ENCODE peak calls at places on chromosome 18, in ten cellular contexts. One of them, this sample, is unnamed.
A peak's percentile ranks its signal among the peaks of the same experiment; 100 is the strongest.

GRCh38 chr18:35661483-35662146 is 80.1 kb downstream of the GALNT1 start:
- DNase-seq in stomach: no peak
- DNase-seq in body of pancreas: no peak
- DNase-seq in naive thymus-derived CD4-positive, alpha-beta T cell: no peak
- DNase-seq in pancreas: no peak
- DNase-seq in CD4-positive, alpha-beta memory T cell: no peak
- DNase-seq in CD4-positive, CD25-positive, alpha-beta regulatory T cell: peak; percentile 2
- DNase-seq in SK-N-SH: peak; percentile 8
- DNase-seq in Karpas-422: peak; percentile 55
- DNase-seq in IMR-90: no peak
- DNase-seq in this sample: no peak

GRCh38 chr18:13451661-13452447 is 233.3 kb downstream of the LDLRAD4 start:
- DNase-seq in CD4-positive, alpha-beta memory T cell: no peak
- DNase-seq in Karpas-422: no peak
- DNase-seq in pancreas: no peak
- DNase-seq in stomach: peak; percentile 21
- DNase-seq in body of pancreas: no peak
- DNase-seq in CD4-positive, CD25-positive, alpha-beta regulatory T cell: no peak
- DNase-seq in SK-N-SH: no peak
- DNase-seq in naive thymus-derived CD4-positive, alpha-beta T cell: no peak
- DNase-seq in IMR-90: no peak
- DNase-seq in this sample: no peak

GRCh38 chr18:74880706-74881289 is 283.1 kb downstream of the ZNF407 start:
- DNase-seq in stomach: no peak
- DNase-seq in IMR-90: no peak
- DNase-seq in CD4-positive, alpha-beta memory T cell: no peak
- DNase-seq in CD4-positive, CD25-positive, alpha-beta regulatory T cell: no peak
- DNase-seq in pancreas: no peak
- DNase-seq in body of pancreas: no peak
- DNase-seq in Karpas-422: no peak
- DNase-seq in SK-N-SH: peak; percentile 36
- DNase-seq in naive thymus-derived CD4-positive, alpha-beta T cell: no peak
- DNase-seq in this sample: no peak

GRCh38 chr18:12571617-12572016 is 86.3 kb downstream of the SPIRE1 start:
- DNase-seq in stomach: no peak
- DNase-seq in SK-N-SH: no peak
- DNase-seq in CD4-positive, alpha-beta memory T cell: no peak
- DNase-seq in body of pancreas: no peak
- DNase-seq in IMR-90: no peak
- DNase-seq in CD4-positive, CD25-positive, alpha-beta regulatory T cell: no peak
- DNase-seq in naive thymus-derived CD4-positive, alpha-beta T cell: no peak
- DNase-seq in Karpas-422: no peak
- DNase-seq in pancreas: no peak
- DNase-seq in this sample: no peak

GRCh38 chr18:26493021-26493420 is 55.3 kb downstream of the KCTD1 start:
- DNase-seq in IMR-90: peak; percentile 23
- DNase-seq in SK-N-SH: no peak
- DNase-seq in naive thymus-derived CD4-positive, alpha-beta T cell: no peak
- DNase-seq in CD4-positive, alpha-beta memory T cell: no peak
- DNase-seq in CD4-positive, CD25-positive, alpha-beta regulatory T cell: no peak
- DNase-seq in pancreas: no peak
- DNase-seq in stomach: no peak
- DNase-seq in Karpas-422: no peak
- DNase-seq in body of pancreas: no peak
- DNase-seq in this sample: no peak

GRCh38 chr18:13275075-13275474 is 56.5 kb downstream of the LDLRAD4 start:
- DNase-seq in Karpas-422: no peak
- DNase-seq in naive thymus-derived CD4-positive, alpha-beta T cell: no peak
- DNase-seq in stomach: no peak
- DNase-seq in pancreas: no peak
- DNase-seq in SK-N-SH: no peak
- DNase-seq in body of pancreas: no peak
- DNase-seq in CD4-positive, alpha-beta memory T cell: no peak
- DNase-seq in IMR-90: no peak
- DNase-seq in CD4-positive, CD25-positive, alpha-beta regulatory T cell: no peak
- DNase-seq in this sample: no peak

GRCh38 chr18:62245177-62245576 is 58.1 kb downstream of the RELCH start:
- DNase-seq in CD4-positive, alpha-beta memory T cell: no peak
- DNase-seq in stomach: no peak
- DNase-seq in SK-N-SH: no peak
- DNase-seq in body of pancreas: no peak
- DNase-seq in Karpas-422: no peak
- DNase-seq in CD4-positive, CD25-positive, alpha-beta regulatory T cell: no peak
- DNase-seq in IMR-90: no peak
- DNase-seq in naive thymus-derived CD4-positive, alpha-beta T cell: no peak
- DNase-seq in pancreas: no peak
- DNase-seq in this sample: no peak

GRCh38 chr18:34401775-34402174 is 177.1 kb upstream of the NOL4 start:
- DNase-seq in naive thymus-derived CD4-positive, alpha-beta T cell: no peak
- DNase-seq in body of pancreas: no peak
- DNase-seq in stomach: no peak
- DNase-seq in CD4-positive, CD25-positive, alpha-beta regulatory T cell: no peak
- DNase-seq in SK-N-SH: no peak
- DNase-seq in pancreas: no peak
- DNase-seq in CD4-positive, alpha-beta memory T cell: no peak
- DNase-seq in IMR-90: no peak
- DNase-seq in Karpas-422: no peak
- DNase-seq in this sample: no peak

DNA sequence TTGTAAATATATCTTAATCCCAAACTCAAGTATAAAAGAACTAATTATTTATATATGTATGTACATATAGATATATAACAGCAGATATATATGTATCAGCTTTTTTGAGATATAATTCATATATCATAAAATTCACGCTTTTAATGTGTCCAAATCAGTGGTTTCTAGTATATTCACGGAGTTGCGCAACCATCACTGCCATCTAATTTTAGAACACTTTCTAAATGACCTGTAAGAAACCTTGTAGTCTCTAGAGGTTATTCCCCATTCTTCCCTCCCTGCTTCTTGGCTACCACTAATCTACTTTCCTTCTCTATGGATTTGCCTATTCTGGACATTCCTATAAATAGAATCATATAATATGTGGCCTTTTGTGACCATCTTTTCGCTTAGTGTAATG is 163.5 kb upstream of the TCF4 start:
- DNase-seq in CD4-positive, alpha-beta memory T cell: no peak
- DNase-seq in CD4-positive, CD25-positive, alpha-beta regulatory T cell: no peak
- DNase-seq in body of pancreas: no peak
- DNase-seq in Karpas-422: no peak
- DNase-seq in IMR-90: no peak
- DNase-seq in SK-N-SH: no peak
- DNase-seq in naive thymus-derived CD4-positive, alpha-beta T cell: no peak
- DNase-seq in pancreas: no peak
- DNase-seq in stomach: no peak
- DNase-seq in this sample: no peak
- H3K4me1 ChIP-seq in CD4-positive, alpha-beta memory T cell: no peaks in the 10 kb centered on the region
- H3K4me1 ChIP-seq in CD4-positive, CD25-positive, alpha-beta regulatory T cell: no peaks in the 10 kb centered on the region
- H3K4me1 ChIP-seq in body of pancreas: no peaks in the 10 kb centered on the region
- H3K4me1 ChIP-seq in Karpas-422: peaks cover 2% of the 10 kb centered on the region
- H3K4me1 ChIP-seq in IMR-90: peaks cover 3% of the 10 kb centered on the region
- H3K4me1 ChIP-seq in SK-N-SH: no peaks in the 10 kb centered on the region
- H3K4me1 ChIP-seq in naive thymus-derived CD4-positive, alpha-beta T cell: no peaks in the 10 kb centered on the region
- H3K4me1 ChIP-seq in pancreas: no peaks in the 10 kb centered on the region
- H3K4me1 ChIP-seq in stomach: no peaks in the 10 kb centered on the region
- H3K4me1 ChIP-seq in this sample: no peaks in the 10 kb centered on the region

GRCh38 chr18:32373995-32374394 is 96.7 kb downstream of the GAREM1 start:
- DNase-seq in pancreas: peak; percentile 46
- DNase-seq in naive thymus-derived CD4-positive, alpha-beta T cell: no peak
- DNase-seq in SK-N-SH: no peak
- DNase-seq in stomach: no peak
- DNase-seq in CD4-positive, CD25-positive, alpha-beta regulatory T cell: no peak
- DNase-seq in CD4-positive, alpha-beta memory T cell: no peak
- DNase-seq in IMR-90: peak; percentile 52
- DNase-seq in Karpas-422: no peak
- DNase-seq in body of pancreas: peak; percentile 65
- DNase-seq in this sample: no peak

GRCh38 chr18:32372381-32373061 is 98.2 kb downstream of the GAREM1 start:
- DNase-seq in CD4-positive, CD25-positive, alpha-beta regulatory T cell: no peak
- DNase-seq in naive thymus-derived CD4-positive, alpha-beta T cell: no peak
- DNase-seq in CD4-positive, alpha-beta memory T cell: no peak
- DNase-seq in body of pancreas: peak; percentile 84
- DNase-seq in Karpas-422: no peak
- DNase-seq in pancreas: peak; percentile 87
- DNase-seq in SK-N-SH: no peak
- DNase-seq in stomach: peak; percentile 81
- DNase-seq in IMR-90: no peak
- DNase-seq in this sample: no peak

GRCh38 chr18:32372047-32372380 is 98.7 kb downstream of the GAREM1 start:
- DNase-seq in CD4-positive, CD25-positive, alpha-beta regulatory T cell: no peak
- DNase-seq in Karpas-422: no peak
- DNase-seq in naive thymus-derived CD4-positive, alpha-beta T cell: no peak
- DNase-seq in SK-N-SH: no peak
- DNase-seq in body of pancreas: no peak
- DNase-seq in stomach: no peak
- DNase-seq in IMR-90: no peak
- DNase-seq in CD4-positive, alpha-beta memory T cell: no peak
- DNase-seq in pancreas: no peak
- DNase-seq in this sample: no peak

GRCh38 chr18:32373505-32373904 is 97.2 kb downstream of the GAREM1 start:
- DNase-seq in SK-N-SH: no peak
- DNase-seq in CD4-positive, CD25-positive, alpha-beta regulatory T cell: no peak
- DNase-seq in naive thymus-derived CD4-positive, alpha-beta T cell: no peak
- DNase-seq in Karpas-422: no peak
- DNase-seq in pancreas: no peak
- DNase-seq in stomach: no peak
- DNase-seq in body of pancreas: no peak
- DNase-seq in CD4-positive, alpha-beta memory T cell: no peak
- DNase-seq in IMR-90: no peak
- DNase-seq in this sample: no peak

DNA sequence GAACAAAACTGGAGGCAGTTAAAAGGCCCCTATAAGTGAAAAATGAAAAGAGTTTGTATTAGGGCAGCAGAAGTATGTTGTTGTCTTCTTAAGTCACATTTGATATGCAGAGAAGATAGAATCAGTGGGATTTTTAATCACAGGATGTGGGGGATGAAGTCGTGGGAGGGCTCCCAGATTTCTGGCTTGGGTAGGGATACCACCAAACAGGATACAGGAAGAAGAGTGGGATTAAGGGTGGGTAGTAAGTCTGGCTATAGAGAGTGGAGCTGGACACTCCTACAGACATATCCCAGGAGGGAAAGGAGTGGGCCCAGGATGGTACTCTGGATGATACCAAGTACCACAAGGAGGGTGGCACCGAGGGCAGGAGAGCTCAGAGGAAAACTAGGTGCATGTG is 99.3 kb downstream of the GAREM1 start:
- DNase-seq in CD4-positive, alpha-beta memory T cell: no peak
- DNase-seq in Karpas-422: no peak
- DNase-seq in SK-N-SH: no peak
- DNase-seq in CD4-positive, CD25-positive, alpha-beta regulatory T cell: no peak
- DNase-seq in pancreas: no peak
- DNase-seq in IMR-90: no peak
- DNase-seq in body of pancreas: no peak
- DNase-seq in naive thymus-derived CD4-positive, alpha-beta T cell: no peak
- DNase-seq in stomach: no peak
- DNase-seq in this sample: no peak
- H3K27ac ChIP-seq in CD4-positive, alpha-beta memory T cell: no peak overlapping the region
- H3K27ac ChIP-seq in Karpas-422: no peak overlapping the region
- H3K27ac ChIP-seq in SK-N-SH: no peak overlapping the region
- H3K27ac ChIP-seq in CD4-positive, CD25-positive, alpha-beta regulatory T cell: no peak overlapping the region
- H3K27ac ChIP-seq in pancreas: peak overlapping the region; percentile 88
- H3K27ac ChIP-seq in IMR-90: no peak overlapping the region
- H3K27ac ChIP-seq in body of pancreas: peak overlapping the region; percentile 97
- H3K27ac ChIP-seq in naive thymus-derived CD4-positive, alpha-beta T cell: no peak overlapping the region
- H3K27ac ChIP-seq in stomach: peak overlapping the region; percentile 84
- H3K27ac ChIP-seq in this sample: no peak overlapping the region

DNA sequence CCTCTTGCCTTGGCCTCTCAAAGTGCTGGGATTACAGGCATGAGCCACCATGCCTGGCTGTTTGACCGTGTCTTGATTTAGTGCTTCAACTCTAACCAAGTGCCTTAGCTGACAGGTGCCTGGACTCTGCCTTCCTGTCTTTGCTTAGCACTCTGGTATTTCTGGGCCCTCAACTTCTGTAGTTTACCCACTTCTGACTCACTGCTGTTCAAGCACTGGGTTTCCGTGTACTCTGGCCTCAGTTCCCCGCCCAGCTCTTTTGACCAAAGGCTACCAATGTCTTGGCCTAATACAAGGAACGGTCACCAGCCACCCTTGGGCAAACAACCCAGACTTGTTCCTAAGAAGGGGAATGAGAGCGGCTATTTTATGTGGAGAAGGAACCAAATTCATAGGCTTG is 35.7 kb upstream of the CABLES1 start:
- DNase-seq in IMR-90: no peak
- DNase-seq in stomach: peak; percentile 87
- DNase-seq in Karpas-422: no peak
- DNase-seq in CD4-positive, alpha-beta memory T cell: no peak
- DNase-seq in pancreas: no peak
- DNase-seq in SK-N-SH: no peak
- DNase-seq in CD4-positive, CD25-positive, alpha-beta regulatory T cell: no peak
- DNase-seq in naive thymus-derived CD4-positive, alpha-beta T cell: no peak
- DNase-seq in body of pancreas: no peak
- DNase-seq in this sample: no peak
- H3K4me1 ChIP-seq in IMR-90: no peaks in the 10 kb centered on the region
- H3K4me1 ChIP-seq in stomach: peaks cover 25% of the 10 kb centered on the region
- H3K4me1 ChIP-seq in Karpas-422: no peaks in the 10 kb centered on the region
- H3K4me1 ChIP-seq in CD4-positive, alpha-beta memory T cell: no peaks in the 10 kb centered on the region
- H3K4me1 ChIP-seq in pancreas: no peaks in the 10 kb centered on the region
- H3K4me1 ChIP-seq in SK-N-SH: no peaks in the 10 kb centered on the region
- H3K4me1 ChIP-seq in CD4-positive, CD25-positive, alpha-beta regulatory T cell: no peaks in the 10 kb centered on the region
- H3K4me1 ChIP-seq in naive thymus-derived CD4-positive, alpha-beta T cell: no peaks in the 10 kb centered on the region
- H3K4me1 ChIP-seq in body of pancreas: no peaks in the 10 kb centered on the region
- H3K4me1 ChIP-seq in this sample: no peaks in the 10 kb centered on the region

GRCh38 chr18:33010149-33010548 is 237.3 kb upstream of the KLHL14 start:
- DNase-seq in body of pancreas: no peak
- DNase-seq in stomach: no peak
- DNase-seq in Karpas-422: no peak
- DNase-seq in naive thymus-derived CD4-positive, alpha-beta T cell: no peak
- DNase-seq in CD4-positive, CD25-positive, alpha-beta regulatory T cell: no peak
- DNase-seq in CD4-positive, alpha-beta memory T cell: no peak
- DNase-seq in pancreas: no peak
- DNase-seq in SK-N-SH: no peak
- DNase-seq in IMR-90: no peak
- DNase-seq in this sample: no peak

GRCh38 chr18:33014060-33014796 is 241.4 kb upstream of the KLHL14 start:
- DNase-seq in pancreas: no peak
- DNase-seq in CD4-positive, alpha-beta memory T cell: no peak
- DNase-seq in SK-N-SH: no peak
- DNase-seq in naive thymus-derived CD4-positive, alpha-beta T cell: no peak
- DNase-seq in CD4-positive, CD25-positive, alpha-beta regulatory T cell: no peak
- DNase-seq in IMR-90: no peak
- DNase-seq in stomach: no peak
- DNase-seq in body of pancreas: no peak
- DNase-seq in Karpas-422: no peak
- DNase-seq in this sample: no peak
- H3K27ac ChIP-seq in pancreas: no peak overlapping the region
- H3K27ac ChIP-seq in CD4-positive, alpha-beta memory T cell: no peak overlapping the region
- H3K27ac ChIP-seq in SK-N-SH: no peak overlapping the region
- H3K27ac ChIP-seq in naive thymus-derived CD4-positive, alpha-beta T cell: no peak overlapping the region
- H3K27ac ChIP-seq in CD4-positive, CD25-positive, alpha-beta regulatory T cell: no peak overlapping the region
- H3K27ac ChIP-seq in IMR-90: no peak overlapping the region
- H3K27ac ChIP-seq in stomach: no peak overlapping the region
- H3K27ac ChIP-seq in body of pancreas: no peak overlapping the region
- H3K27ac ChIP-seq in Karpas-422: no peak overlapping the region
- H3K27ac ChIP-seq in this sample: no peak overlapping the region

This sample was measured in CD8-positive, alpha-beta memory T cell.